ENCODE peak calls at places on chromosomes 7 and 10, in four cellular contexts. One of them, this sample, is unnamed.

GRCh38 chr7:108270385-108270784 is 140.2 kb upstream of the LAMB4 start:
- DNase-seq in NCI-H748 treated with DMSO at 0.1 percent for 48 hours: no peak
- DNase-seq in fibroblast of gingiva: no peak
- DNase-seq in naive thymus-derived CD8-positive, alpha-beta T cell: no peak
- DNase-seq in this sample: no peak

GRCh38 chr7:44100458-44101303 is 3.5 kb upstream of the AEBP1 start:
- DNase-seq in fibroblast of gingiva: peak
- DNase-seq in NCI-H748 treated with DMSO at 0.1 percent for 48 hours: no peak
- DNase-seq in naive thymus-derived CD8-positive, alpha-beta T cell: no peak
- DNase-seq in this sample: peak

GRCh38 chr10:5943536-5943935 is 33.8 kb downstream of the IL15RA start:
- DNase-seq in naive thymus-derived CD8-positive, alpha-beta T cell: no peak
- DNase-seq in fibroblast of gingiva: peak
- DNase-seq in NCI-H748 treated with DMSO at 0.1 percent for 48 hours: no peak
- DNase-seq in this sample: peak

GRCh38 chr7:135877799-135878198 is 99.4 kb downstream of the MTPN start:
- DNase-seq in NCI-H748 treated with DMSO at 0.1 percent for 48 hours: peak
- DNase-seq in fibroblast of gingiva: peak
- DNase-seq in naive thymus-derived CD8-positive, alpha-beta T cell: no peak
- DNase-seq in this sample: peak

GRCh38 chr7:44735403-44736165 is 13.1 kb upstream of the ZMIZ2 start:
- DNase-seq in fibroblast of gingiva: peak
- DNase-seq in NCI-H748 treated with DMSO at 0.1 percent for 48 hours: no peak
- DNase-seq in naive thymus-derived CD8-positive, alpha-beta T cell: no peak
- DNase-seq in this sample: peak

GRCh38 chr10:59175538-59176240 is 754 bp upstream of the PHYHIPL start:
- DNase-seq in fibroblast of gingiva: no peak
- DNase-seq in naive thymus-derived CD8-positive, alpha-beta T cell: no peak
- DNase-seq in NCI-H748 treated with DMSO at 0.1 percent for 48 hours: peak
- DNase-seq in this sample: no peak

GRCh38 chr7:114439581-114439980 is 25.0 kb downstream of the FOXP2 start:
- DNase-seq in fibroblast of gingiva: no peak
- DNase-seq in naive thymus-derived CD8-positive, alpha-beta T cell: no peak
- DNase-seq in NCI-H748 treated with DMSO at 0.1 percent for 48 hours: peak
- DNase-seq in this sample: no peak

GRCh38 chr7:74138334-74138867 is 35.8 kb upstream of the EIF4H start:
- DNase-seq in fibroblast of gingiva: no peak
- DNase-seq in NCI-H748 treated with DMSO at 0.1 percent for 48 hours: no peak
- DNase-seq in naive thymus-derived CD8-positive, alpha-beta T cell: no peak
- DNase-seq in this sample: no peak

GRCh38 chr7:117950601-117951278 is 77.5 kb upstream of the CTTNBP2 start:
- DNase-seq in naive thymus-derived CD8-positive, alpha-beta T cell: no peak
- DNase-seq in NCI-H748 treated with DMSO at 0.1 percent for 48 hours: no peak
- DNase-seq in fibroblast of gingiva: no peak
- DNase-seq in this sample: no peak

GRCh38 chr7:100372256-100372655 is 1.0 kb upstream of the PILRA start:
- DNase-seq in fibroblast of gingiva: peak
- DNase-seq in naive thymus-derived CD8-positive, alpha-beta T cell: no peak
- DNase-seq in NCI-H748 treated with DMSO at 0.1 percent for 48 hours: no peak
- DNase-seq in this sample: peak

GRCh38 chr7:5793361-5794072 is 12.1 kb upstream of the RNF216 start:
- DNase-seq in NCI-H748 treated with DMSO at 0.1 percent for 48 hours: no peak
- DNase-seq in fibroblast of gingiva: no peak
- DNase-seq in naive thymus-derived CD8-positive, alpha-beta T cell: no peak
- DNase-seq in this sample: no peak

GRCh38 chr10:30812018-30812851 is 182.7 kb upstream of the LYZL2 start:
- DNase-seq in NCI-H748 treated with DMSO at 0.1 percent for 48 hours: no peak
- DNase-seq in fibroblast of gingiva: peak
- DNase-seq in naive thymus-derived CD8-positive, alpha-beta T cell: no peak
- DNase-seq in this sample: peak

GRCh38 chr7:102009628-102010027 is 192.2 kb downstream of the CUX1 start:
- DNase-seq in naive thymus-derived CD8-positive, alpha-beta T cell: no peak
- DNase-seq in fibroblast of gingiva: no peak
- DNase-seq in NCI-H748 treated with DMSO at 0.1 percent for 48 hours: no peak
- DNase-seq in this sample: no peak

GRCh38 chr7:30864146-30864545 is 47.5 kb upstream of the AQP1 start:
- DNase-seq in naive thymus-derived CD8-positive, alpha-beta T cell: no peak
- DNase-seq in NCI-H748 treated with DMSO at 0.1 percent for 48 hours: no peak
- DNase-seq in fibroblast of gingiva: no peak
- DNase-seq in this sample: no peak

GRCh38 chr7:138755831-138756590 is 41.8 kb upstream of the TMEM213 start:
- DNase-seq in fibroblast of gingiva: no peak
- DNase-seq in naive thymus-derived CD8-positive, alpha-beta T cell: no peak
- DNase-seq in NCI-H748 treated with DMSO at 0.1 percent for 48 hours: no peak
- DNase-seq in this sample: no peak

GRCh38 chr10:59971915-59972314 is 65.6 kb upstream of the CCDC6 start:
- DNase-seq in fibroblast of gingiva: no peak
- DNase-seq in NCI-H748 treated with DMSO at 0.1 percent for 48 hours: no peak
- DNase-seq in naive thymus-derived CD8-positive, alpha-beta T cell: no peak
- DNase-seq in this sample: no peak

GRCh38 chr7:23394828-23395227 is 75.5 kb downstream of the IGF2BP3 start:
- DNase-seq in naive thymus-derived CD8-positive, alpha-beta T cell: no peak
- DNase-seq in NCI-H748 treated with DMSO at 0.1 percent for 48 hours: peak
- DNase-seq in fibroblast of gingiva: peak
- DNase-seq in this sample: no peak

GRCh38 chr10:9670911-9671310 is 1346.8 kb upstream of the CELF2 start:
- DNase-seq in fibroblast of gingiva: no peak
- DNase-seq in naive thymus-derived CD8-positive, alpha-beta T cell: no peak
- DNase-seq in NCI-H748 treated with DMSO at 0.1 percent for 48 hours: no peak
- DNase-seq in this sample: no peak

GRCh38 chr7:43758029-43758860 is at the start of gene BLVRA:
- DNase-seq in naive thymus-derived CD8-positive, alpha-beta T cell: peak
- DNase-seq in NCI-H748 treated with DMSO at 0.1 percent for 48 hours: no peak
- DNase-seq in fibroblast of gingiva: peak
- DNase-seq in this sample: no peak

GRCh38 chr10:35517431-35518181 is 87.5 kb upstream of the GJD4 start:
- DNase-seq in naive thymus-derived CD8-positive, alpha-beta T cell: no peak
- DNase-seq in fibroblast of gingiva: no peak
- DNase-seq in NCI-H748 treated with DMSO at 0.1 percent for 48 hours: no peak
- DNase-seq in this sample: peak

GRCh38 chr10:118698421-118698820 is 56.3 kb downstream of the CACUL1 start:
- DNase-seq in fibroblast of gingiva: no peak
- DNase-seq in naive thymus-derived CD8-positive, alpha-beta T cell: peak
- DNase-seq in NCI-H748 treated with DMSO at 0.1 percent for 48 hours: no peak
- DNase-seq in this sample: peak